ENCODE peak calls at places on chromosomes 12 and 14, in four cellular contexts. One of them, this sample, is unnamed.

GRCh38 chr12:119780786-119781434 is 96.2 kb downstream of the CIT start:
- DNase-seq in uterus: peak
- DNase-seq in fibroblast of pulmonary artery: peak
- DNase-seq in DMS53: peak
- DNase-seq in this sample: peak

GRCh38 chr12:116015525-116015924 is 262.0 kb downstream of the MED13L start:
- DNase-seq in DMS53: peak
- DNase-seq in uterus: no peak
- DNase-seq in fibroblast of pulmonary artery: peak
- DNase-seq in this sample: peak

GRCh38 chr14:88868558-88869159 is 44.2 kb downstream of the TTC8 start:
- DNase-seq in uterus: no peak
- DNase-seq in fibroblast of pulmonary artery: peak
- DNase-seq in DMS53: peak
- DNase-seq in this sample: peak

GRCh38 chr12:27463826-27464554 is 17.5 kb downstream of the SMCO2 start:
- DNase-seq in uterus: peak
- DNase-seq in DMS53: no peak
- DNase-seq in fibroblast of pulmonary artery: peak
- DNase-seq in this sample: peak

GRCh38 chr14:55711171-55711811 is 131.3 kb downstream of the KTN1 start:
- DNase-seq in fibroblast of pulmonary artery: peak
- DNase-seq in DMS53: no peak
- DNase-seq in uterus: no peak
- DNase-seq in this sample: peak

GRCh38 chr12:40431169-40431568 is 206.4 kb downstream of the LRRK2 start:
- DNase-seq in fibroblast of pulmonary artery: no peak
- DNase-seq in uterus: no peak
- DNase-seq in DMS53: no peak
- DNase-seq in this sample: no peak

GRCh38 chr12:124915249-124916236 is 1.1 kb upstream of the UBC start:
- DNase-seq in DMS53: no peak
- DNase-seq in fibroblast of pulmonary artery: peak
- DNase-seq in uterus: no peak
- DNase-seq in this sample: no peak

GRCh38 chr12:14957769-14958168 is 3.6 kb downstream of the ARHGDIB start:
- DNase-seq in uterus: no peak
- DNase-seq in fibroblast of pulmonary artery: no peak
- DNase-seq in DMS53: peak
- DNase-seq in this sample: no peak

GRCh38 chr14:32417956-32418552 is 89.0 kb downstream of the AKAP6 start:
- DNase-seq in uterus: no peak
- DNase-seq in fibroblast of pulmonary artery: peak
- DNase-seq in DMS53: peak
- DNase-seq in this sample: peak

GRCh38 chr14:103296007-103296406 is 38.0 kb upstream of the EIF5 start:
- DNase-seq in uterus: no peak
- DNase-seq in DMS53: peak
- DNase-seq in fibroblast of pulmonary artery: peak
- DNase-seq in this sample: peak

GRCh38 chr12:110282956-110283817 is 2.1 kb downstream of the ATP2A2 start:
- DNase-seq in fibroblast of pulmonary artery: no peak
- DNase-seq in DMS53: peak
- DNase-seq in uterus: no peak
- DNase-seq in this sample: no peak

GRCh38 chr14:104746071-104746545 is 6.8 kb upstream of the SIVA1 start:
- DNase-seq in DMS53: no peak
- DNase-seq in uterus: no peak
- DNase-seq in fibroblast of pulmonary artery: no peak
- DNase-seq in this sample: no peak

GRCh38 chr12:50129297-50129696 is 17.3 kb downstream of the COX14 start:
- DNase-seq in DMS53: no peak
- DNase-seq in uterus: no peak
- DNase-seq in fibroblast of pulmonary artery: no peak
- DNase-seq in this sample: no peak

GRCh38 chr12:70598467-70599194 is 38.6 kb downstream of the PTPRB start:
- DNase-seq in uterus: peak
- DNase-seq in DMS53: peak
- DNase-seq in fibroblast of pulmonary artery: peak
- DNase-seq in this sample: no peak

GRCh38 chr12:98896938-98897337 is 251.8 kb downstream of the APAF1 start:
- DNase-seq in uterus: no peak
- DNase-seq in fibroblast of pulmonary artery: peak
- DNase-seq in DMS53: no peak
- DNase-seq in this sample: peak

GRCh38 chr12:80269953-80270552 is 170.7 kb downstream of the OTOGL start:
- DNase-seq in uterus: no peak
- DNase-seq in DMS53: peak
- DNase-seq in fibroblast of pulmonary artery: peak
- DNase-seq in this sample: peak

GRCh38 chr14:56417173-56417572 is 162.4 kb upstream of the TMEM260 start:
- DNase-seq in fibroblast of pulmonary artery: no peak
- DNase-seq in DMS53: no peak
- DNase-seq in uterus: no peak
- DNase-seq in this sample: no peak

GRCh38 chr14:100649173-100649519 is 61.9 kb upstream of the BEGAIN start:
- DNase-seq in uterus: no peak
- DNase-seq in fibroblast of pulmonary artery: no peak
- DNase-seq in DMS53: no peak
- DNase-seq in this sample: peak

GRCh38 chr12:6534914-6535696 is 788 bp downstream of the GAPDH start:
- DNase-seq in DMS53: peak
- DNase-seq in fibroblast of pulmonary artery: peak
- DNase-seq in uterus: peak
- DNase-seq in this sample: peak

GRCh38 chr12:49232940-49233841 is 31.7 kb upstream of the TUBA1C start:
- DNase-seq in DMS53: no peak
- DNase-seq in uterus: peak
- DNase-seq in fibroblast of pulmonary artery: peak
- DNase-seq in this sample: peak

GRCh38 chr12:109542014-109542413 is 31.3 kb downstream of the MMAB start:
- DNase-seq in DMS53: no peak
- DNase-seq in uterus: no peak
- DNase-seq in fibroblast of pulmonary artery: peak
- DNase-seq in this sample: peak

GRCh38 chr14:92014014-92014413 is 25.8 kb downstream of the TRIP11 start:
- DNase-seq in fibroblast of pulmonary artery: no peak
- DNase-seq in DMS53: no peak
- DNase-seq in uterus: no peak
- DNase-seq in this sample: no peak

This sample was measured in amniotic epithelial cell.